ENCODE peak calls at places on chromosomes 13 and 19, in four cellular contexts. One of them, this sample, is unnamed.

GRCh38 chr13:67643656-67644055 is 413.5 kb upstream of the PCDH9 start:
- DNase-seq in GM23338: peak; percentile 55
- DNase-seq in stomach: no peak
- DNase-seq in upper lobe of left lung: no peak
- DNase-seq in this sample: no peak

GRCh38 chr13:47036291-47037008 is 139.6 kb upstream of the HTR2A start:
- DNase-seq in GM23338: peak; percentile 63
- DNase-seq in stomach: no peak
- DNase-seq in upper lobe of left lung: no peak
- DNase-seq in this sample: no peak

GRCh38 chr19:662962-663681 is at the start of gene RNF126:
- DNase-seq in GM23338: peak; percentile 84
- DNase-seq in stomach: peak; percentile 96
- DNase-seq in upper lobe of left lung: peak; percentile 100
- DNase-seq in this sample: peak; percentile 97

GRCh38 chr19:45164577-45165335 is 4.0 kb upstream of the NKPD1 start:
- DNase-seq in GM23338: peak; percentile 82
- DNase-seq in stomach: peak; percentile 82
- DNase-seq in upper lobe of left lung: peak; percentile 85
- DNase-seq in this sample: peak; percentile 80

GRCh38 chr13:52128714-52129700 is at the start of gene NEK5:
- DNase-seq in GM23338: peak; percentile 96
- DNase-seq in stomach: peak; percentile 72
- DNase-seq in upper lobe of left lung: peak; percentile 95
- DNase-seq in this sample: peak; percentile 58

GRCh38 chr19:39839678-39840327 is 5.8 kb upstream of the DYRK1B start:
- DNase-seq in GM23338: no peak
- DNase-seq in stomach: no peak
- DNase-seq in upper lobe of left lung: no peak
- DNase-seq in this sample: no peak

GRCh38 chr13:23506071-23506820 is 64.0 kb upstream of the TNFRSF19 start:
- DNase-seq in GM23338: no peak
- DNase-seq in stomach: no peak
- DNase-seq in upper lobe of left lung: no peak
- DNase-seq in this sample: no peak

GRCh38 chr13:98801626-98802418 is 49.4 kb upstream of the SLC15A1 start:
- DNase-seq in GM23338: no peak
- DNase-seq in stomach: no peak
- DNase-seq in upper lobe of left lung: no peak
- DNase-seq in this sample: no peak

GRCh38 chr13:48231080-48231479 is 1.9 kb upstream of the ITM2B start:
- DNase-seq in GM23338: no peak
- DNase-seq in stomach: no peak
- DNase-seq in upper lobe of left lung: no peak
- DNase-seq in this sample: no peak

GRCh38 chr19:32337176-32337808 is 8.1 kb upstream of the ZNF507 start:
- DNase-seq in GM23338: no peak
- DNase-seq in stomach: no peak
- DNase-seq in upper lobe of left lung: no peak
- DNase-seq in this sample: no peak

GRCh38 chr13:53004605-53005004 is 24.0 kb upstream of the OLFM4 start:
- DNase-seq in GM23338: no peak
- DNase-seq in stomach: no peak
- DNase-seq in upper lobe of left lung: no peak
- DNase-seq in this sample: no peak

DNA sequence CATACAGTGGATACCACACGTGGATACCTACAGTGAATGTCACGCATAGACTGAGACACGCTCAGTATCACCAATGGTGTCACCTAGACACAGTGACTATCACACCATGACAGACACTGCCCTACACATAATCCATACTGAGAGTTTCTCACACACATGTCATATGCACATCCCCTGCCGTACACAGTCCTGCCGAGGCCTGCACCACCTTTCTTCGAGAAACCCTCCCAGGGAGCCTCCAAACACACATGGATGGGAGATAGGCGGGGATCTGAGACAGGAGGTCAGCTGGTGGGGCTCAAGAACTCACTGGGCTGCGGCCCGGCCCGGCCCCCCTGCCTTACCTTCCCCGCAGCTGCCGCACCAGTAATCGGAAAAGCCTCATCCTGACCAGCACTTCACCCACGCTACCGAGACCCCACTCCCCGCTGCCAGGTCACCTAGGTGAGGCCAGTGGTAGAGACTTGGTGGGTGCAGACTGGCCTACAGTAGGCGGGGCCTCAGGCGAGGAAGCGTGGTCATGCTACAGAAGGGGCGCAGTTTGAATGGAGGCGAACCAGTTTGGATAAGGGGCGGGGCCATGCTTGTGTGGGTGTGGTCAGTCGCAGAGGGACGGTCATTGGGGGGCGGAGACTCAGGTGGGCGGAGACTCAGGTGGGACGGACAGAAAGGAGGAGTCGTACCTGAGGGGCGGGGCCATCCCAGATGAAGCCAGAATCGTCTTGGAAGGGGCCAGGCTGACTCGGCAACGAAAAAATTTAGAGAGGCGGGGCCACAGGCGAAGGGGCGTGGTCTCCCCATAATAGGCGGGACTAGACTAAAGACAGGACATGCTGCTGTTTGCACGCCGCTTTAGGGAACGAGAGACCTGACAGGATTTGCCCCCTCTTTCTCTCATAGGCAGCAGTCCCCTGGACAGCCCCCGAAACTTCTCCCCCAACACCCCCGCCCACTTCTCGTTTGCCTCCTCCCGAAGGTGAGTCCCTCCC is 2.1 kb downstream of the MAST1 start:
- DNase-seq in GM23338: peak; percentile 98
- DNase-seq in stomach: peak; percentile 71
- DNase-seq in upper lobe of left lung: no peak
- DNase-seq in this sample: peak; percentile 44
- H3K4me3 ChIP-seq in GM23338: peak overlapping the region; percentile 92
- H3K4me3 ChIP-seq in stomach: peak overlapping the region; percentile 27
- H3K4me3 ChIP-seq in upper lobe of left lung: peak overlapping the region; percentile 10
- H3K4me3 ChIP-seq in this sample: no peak overlapping the region

GRCh38 chr19:11581740-11582139 is 4.3 kb upstream of the ACP5 start:
- DNase-seq in GM23338: no peak
- DNase-seq in stomach: no peak
- DNase-seq in upper lobe of left lung: no peak
- DNase-seq in this sample: no peak
- H3K4me1 ChIP-seq in GM23338: no peaks in the 10 kb centered on the region
- H3K4me1 ChIP-seq in stomach: peaks cover 52% of the 10 kb centered on the region
- H3K4me1 ChIP-seq in upper lobe of left lung: peaks cover 37% of the 10 kb centered on the region
- H3K4me1 ChIP-seq in this sample: no peaks in the 10 kb centered on the region

GRCh38 chr13:44575741-44576395 is at the start of gene TSC22D1:
- DNase-seq in GM23338: peak; percentile 56
- DNase-seq in stomach: peak; percentile 51
- DNase-seq in upper lobe of left lung: peak; percentile 90
- DNase-seq in this sample: no peak

GRCh38 chr13:44576396-44577235 is 486 bp upstream of the TSC22D1 start:
- DNase-seq in GM23338: no peak
- DNase-seq in stomach: peak; percentile 34
- DNase-seq in upper lobe of left lung: peak; percentile 92
- DNase-seq in this sample: no peak

GRCh38 chr13:44578064-44578394 is 1.9 kb upstream of the TSC22D1 start:
- DNase-seq in GM23338: peak; percentile 64
- DNase-seq in stomach: peak; percentile 33
- DNase-seq in upper lobe of left lung: no peak
- DNase-seq in this sample: no peak

GRCh38 chr13:44575035-44575434 is 1.1 kb downstream of the TSC22D1 start:
- DNase-seq in GM23338: no peak
- DNase-seq in stomach: no peak
- DNase-seq in upper lobe of left lung: no peak
- DNase-seq in this sample: no peak

DNA sequence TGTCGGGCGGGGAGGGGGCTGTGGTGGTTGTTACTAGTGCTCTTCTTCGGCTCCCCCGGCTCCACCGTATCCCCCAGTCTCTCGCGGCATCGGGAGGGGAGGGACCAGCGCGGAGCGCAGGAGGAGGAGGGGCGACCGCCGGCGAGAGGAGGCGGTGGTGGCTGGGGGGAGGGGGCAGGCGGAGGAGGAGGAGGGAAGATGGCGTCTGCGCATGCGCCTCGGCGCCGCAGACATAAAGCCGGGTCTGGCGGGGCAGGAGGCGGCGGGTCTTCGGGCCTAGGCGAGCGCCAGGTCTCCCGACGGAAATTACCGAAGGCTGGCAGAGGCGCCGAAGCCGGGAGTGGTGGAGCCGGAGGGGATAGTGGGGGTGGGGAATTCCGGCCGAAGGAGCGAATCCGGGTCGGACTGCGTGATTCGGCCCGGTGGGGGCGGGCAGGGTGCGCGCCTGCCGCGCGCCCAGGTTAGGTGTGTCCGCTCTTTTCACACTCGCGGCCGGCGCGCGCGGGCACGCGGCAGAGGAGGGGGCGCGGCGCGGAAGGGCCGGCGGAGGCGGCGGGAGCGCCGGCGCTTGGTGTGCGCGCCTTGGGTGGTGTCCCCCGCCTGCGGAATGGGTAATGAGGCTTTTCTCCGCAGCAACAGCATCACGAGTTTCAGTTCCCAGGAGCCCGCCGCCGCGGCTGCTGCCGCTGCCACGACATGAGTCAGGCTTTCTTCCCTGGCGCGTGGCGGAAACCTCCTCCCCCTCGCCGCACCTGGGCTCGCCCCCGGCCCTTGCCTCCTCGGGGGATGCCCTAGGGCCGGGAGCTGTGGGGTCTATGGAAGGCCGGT is 1.3 kb upstream of the TSC22D1 start:
- DNase-seq in GM23338: peak; percentile 98
- DNase-seq in stomach: peak; percentile 99
- DNase-seq in upper lobe of left lung: peak; percentile 99
- DNase-seq in this sample: peak; percentile 93
- TF ChIP-seq POLR2AphosphoS5 in GM23338: peak; percentile 70
- TF ChIP-seq POLR2AphosphoS5 in stomach: peak; percentile 71
- TF ChIP-seq POLR2AphosphoS5 in upper lobe of left lung: peak; percentile 78
- TF ChIP-seq POLR2AphosphoS5 in this sample: peak; percentile 30

DNA sequence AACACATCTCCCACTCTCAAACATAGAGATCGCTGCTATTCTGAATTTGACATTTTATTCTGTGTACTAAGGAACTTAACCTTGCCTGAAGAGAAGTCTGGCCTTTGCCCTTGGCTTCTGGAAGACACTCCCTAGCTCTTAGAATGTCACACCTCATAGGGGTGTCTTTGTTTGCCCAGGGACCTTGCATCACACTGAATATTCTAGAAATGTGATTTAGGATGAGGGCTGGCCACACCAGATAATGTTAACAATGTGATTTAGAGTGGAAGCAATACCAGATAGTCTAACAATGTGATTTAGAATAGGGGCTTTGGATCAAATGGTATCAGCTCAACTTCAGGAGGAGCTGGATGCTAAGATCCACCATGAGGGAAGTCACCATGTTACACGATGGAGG is 6.6 kb downstream of the SIGLECL1 start:
- DNase-seq in GM23338: no peak
- DNase-seq in stomach: no peak
- DNase-seq in upper lobe of left lung: no peak
- DNase-seq in this sample: no peak
- H3K4me3 ChIP-seq in GM23338: no peak overlapping the region
- H3K4me3 ChIP-seq in stomach: no peak overlapping the region
- H3K4me3 ChIP-seq in upper lobe of left lung: no peak overlapping the region
- H3K4me3 ChIP-seq in this sample: no peak overlapping the region

GRCh38 chr13:59442946-59443345 is 720.8 kb downstream of the DIAPH3 start:
- DNase-seq in GM23338: no peak
- DNase-seq in stomach: no peak
- DNase-seq in upper lobe of left lung: no peak
- DNase-seq in this sample: no peak

GRCh38 chr13:59446391-59446790 is 717.3 kb downstream of the DIAPH3 start:
- DNase-seq in GM23338: no peak
- DNase-seq in stomach: no peak
- DNase-seq in upper lobe of left lung: no peak
- DNase-seq in this sample: no peak

GRCh38 chr13:59445812-59446211 is 717.9 kb downstream of the DIAPH3 start:
- DNase-seq in GM23338: peak; percentile 13
- DNase-seq in stomach: no peak
- DNase-seq in upper lobe of left lung: no peak
- DNase-seq in this sample: no peak

GRCh38 chr13:59442461-59442860 is 721.3 kb downstream of the DIAPH3 start:
- DNase-seq in GM23338: no peak
- DNase-seq in stomach: no peak
- DNase-seq in upper lobe of left lung: no peak
- DNase-seq in this sample: no peak

GRCh38 chr13:59444210-59444857 is 719.4 kb downstream of the DIAPH3 start:
- DNase-seq in GM23338: no peak
- DNase-seq in stomach: no peak
- DNase-seq in upper lobe of left lung: no peak
- DNase-seq in this sample: no peak
- H3K4me1 ChIP-seq in GM23338: peaks cover 39% of the 10 kb centered on the region
- H3K4me1 ChIP-seq in stomach: no peaks in the 10 kb centered on the region
- H3K4me1 ChIP-seq in upper lobe of left lung: peaks cover 2% of the 10 kb centered on the region
- H3K4me1 ChIP-seq in this sample: no peaks in the 10 kb centered on the region

GRCh38 chr19:37692956-37693660 is 26.5 kb downstream of the ZNF607 start:
- DNase-seq in GM23338: no peak
- DNase-seq in stomach: no peak
- DNase-seq in upper lobe of left lung: no peak
- DNase-seq in this sample: no peak

GRCh38 chr19:37695144-37695899 is 24.2 kb downstream of the ZNF607 start:
- DNase-seq in GM23338: peak; percentile 77
- DNase-seq in stomach: no peak
- DNase-seq in upper lobe of left lung: no peak
- DNase-seq in this sample: no peak

DNA sequence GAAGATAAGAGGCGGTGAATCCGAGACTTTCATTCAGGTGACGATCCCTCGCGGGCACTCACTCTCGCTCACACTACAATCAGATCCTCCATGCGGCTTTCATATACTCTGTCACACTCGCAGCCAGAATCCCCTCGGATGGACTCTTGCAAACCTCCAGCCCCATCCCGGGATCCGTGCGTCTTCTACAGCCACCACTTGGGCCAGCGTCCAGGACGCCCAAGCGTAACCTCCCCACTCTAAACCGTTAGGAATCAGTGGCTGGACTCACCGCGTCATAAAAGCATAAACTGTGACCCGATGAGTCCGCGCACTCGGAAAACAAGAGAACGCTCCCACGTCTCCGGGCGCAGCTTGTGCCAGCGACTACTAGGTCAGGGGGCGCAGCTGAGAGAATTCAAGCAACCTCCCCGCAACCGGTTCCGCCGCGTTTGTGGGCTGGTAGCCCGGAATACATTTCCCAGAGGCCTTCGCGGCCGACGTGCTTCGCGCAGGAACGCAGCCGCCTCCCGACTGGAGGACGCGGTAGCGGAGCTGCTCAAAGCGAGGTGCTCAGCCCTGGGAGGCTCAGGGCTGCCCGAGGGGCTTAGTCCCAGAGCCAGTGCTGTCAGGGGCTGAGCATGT is 27.6 kb downstream of the ZNF607 start:
- DNase-seq in GM23338: peak; percentile 93
- DNase-seq in stomach: peak; percentile 63
- DNase-seq in upper lobe of left lung: peak; percentile 93
- DNase-seq in this sample: peak; percentile 66
- TF ChIP-seq POLR2AphosphoS5 in GM23338: peak; percentile 38
- TF ChIP-seq POLR2AphosphoS5 in stomach: peak; percentile 73
- TF ChIP-seq POLR2AphosphoS5 in upper lobe of left lung: peak; percentile 76
- TF ChIP-seq POLR2AphosphoS5 in this sample: peak; percentile 25

GRCh38 chr19:17402982-17403855 is 2.2 kb downstream of the BST2 start:
- DNase-seq in GM23338: peak; percentile 92
- DNase-seq in stomach: no peak
- DNase-seq in upper lobe of left lung: peak; percentile 85
- DNase-seq in this sample: no peak
- H3K4me3 ChIP-seq in GM23338: peak overlapping the region; percentile 62
- H3K4me3 ChIP-seq in stomach: peak overlapping the region; percentile 61
- H3K4me3 ChIP-seq in upper lobe of left lung: peak overlapping the region; percentile 42
- H3K4me3 ChIP-seq in this sample: peak overlapping the region; percentile 54

GRCh38 chr13:79482271-79482970 is 1.5 kb downstream of the NDFIP2 start:
- DNase-seq in GM23338: no peak
- DNase-seq in stomach: no peak
- DNase-seq in upper lobe of left lung: no peak
- DNase-seq in this sample: no peak
- H3K4me1 ChIP-seq in GM23338: peaks cover 20% of the 10 kb centered on the region
- H3K4me1 ChIP-seq in stomach: peaks cover 54% of the 10 kb centered on the region
- H3K4me1 ChIP-seq in upper lobe of left lung: peaks cover 24% of the 10 kb centered on the region
- H3K4me1 ChIP-seq in this sample: peaks cover 5% of the 10 kb centered on the region

This sample was measured in breast epithelium.